ENCODE peak calls at places on chromosomes 16 and 17, in eight cellular contexts. One of them, this sample, is unnamed.
A peak's percentile ranks its signal among the peaks of the same experiment; 100 is the strongest.

GRCh38 chr16:8869212-8869987 is 594 bp upstream of the CARHSP1 start:
- DNase-seq in heart left ventricle: no peak
- DNase-seq in tibial nerve: no peak
- DNase-seq in spleen: peak; percentile 87
- DNase-seq in sigmoid colon: no peak
- DNase-seq in upper lobe of left lung: no peak
- DNase-seq in A549: no peak
- DNase-seq in adrenal gland: no peak
- DNase-seq in this sample: no peak

GRCh38 chr17:57986841-57987581 is 1.0 kb downstream of the VEZF1 start:
- DNase-seq in heart left ventricle: no peak
- DNase-seq in tibial nerve: no peak
- DNase-seq in spleen: peak; percentile 87
- DNase-seq in sigmoid colon: peak; percentile 84
- DNase-seq in upper lobe of left lung: peak; percentile 89
- DNase-seq in A549: peak; percentile 63
- DNase-seq in adrenal gland: peak; percentile 59
- DNase-seq in this sample: peak; percentile 48

GRCh38 chr17:34257299-34257985 is 2.4 kb downstream of the CCL2 start:
- DNase-seq in heart left ventricle: no peak
- DNase-seq in tibial nerve: no peak
- DNase-seq in spleen: no peak
- DNase-seq in sigmoid colon: no peak
- DNase-seq in upper lobe of left lung: no peak
- DNase-seq in A549: no peak
- DNase-seq in adrenal gland: no peak
- DNase-seq in this sample: no peak

GRCh38 chr17:1731194-1731506 is 6.6 kb downstream of the WDR81 start:
- DNase-seq in heart left ventricle: no peak
- DNase-seq in tibial nerve: no peak
- DNase-seq in spleen: no peak
- DNase-seq in sigmoid colon: no peak
- DNase-seq in upper lobe of left lung: no peak
- DNase-seq in A549: no peak
- DNase-seq in adrenal gland: no peak
- DNase-seq in this sample: no peak

GRCh38 chr17:17320188-17320910 is 17.2 kb downstream of the NT5M start:
- DNase-seq in heart left ventricle: no peak
- DNase-seq in tibial nerve: no peak
- DNase-seq in spleen: peak; percentile 46
- DNase-seq in sigmoid colon: no peak
- DNase-seq in upper lobe of left lung: peak; percentile 52
- DNase-seq in A549: no peak
- DNase-seq in adrenal gland: no peak
- DNase-seq in this sample: no peak

GRCh38 chr16:5633845-5634440 is 536.3 kb upstream of the EEF2KMT start:
- DNase-seq in heart left ventricle: no peak
- DNase-seq in tibial nerve: no peak
- DNase-seq in spleen: no peak
- DNase-seq in sigmoid colon: no peak
- DNase-seq in upper lobe of left lung: no peak
- DNase-seq in A549: peak; percentile 45
- DNase-seq in adrenal gland: no peak
- DNase-seq in this sample: no peak

GRCh38 chr16:29007865-29008593 is 23.2 kb downstream of the LAT start:
- DNase-seq in heart left ventricle: no peak
- DNase-seq in tibial nerve: no peak
- DNase-seq in spleen: no peak
- DNase-seq in sigmoid colon: no peak
- DNase-seq in upper lobe of left lung: no peak
- DNase-seq in A549: no peak
- DNase-seq in adrenal gland: peak; percentile 12
- DNase-seq in this sample: no peak

GRCh38 chr16:24013733-24014645 is 178.2 kb downstream of the PRKCB start:
- DNase-seq in heart left ventricle: no peak
- DNase-seq in tibial nerve: no peak
- DNase-seq in spleen: peak; percentile 91
- DNase-seq in sigmoid colon: no peak
- DNase-seq in upper lobe of left lung: no peak
- DNase-seq in A549: no peak
- DNase-seq in adrenal gland: no peak
- DNase-seq in this sample: no peak

GRCh38 chr16:57889960-57890751 is 80.8 kb downstream of the CNGB1 start:
- DNase-seq in heart left ventricle: no peak
- DNase-seq in tibial nerve: peak; percentile 41
- DNase-seq in spleen: peak; percentile 34
- DNase-seq in sigmoid colon: no peak
- DNase-seq in upper lobe of left lung: no peak
- DNase-seq in A549: no peak
- DNase-seq in adrenal gland: peak; percentile 60
- DNase-seq in this sample: no peak

GRCh38 chr17:9576521-9577401 is at the start of gene CFAP52:
- DNase-seq in heart left ventricle: peak; percentile 85
- DNase-seq in tibial nerve: peak; percentile 77
- DNase-seq in spleen: peak; percentile 90
- DNase-seq in sigmoid colon: peak; percentile 83
- DNase-seq in upper lobe of left lung: peak; percentile 86
- DNase-seq in A549: peak; percentile 84
- DNase-seq in adrenal gland: peak; percentile 80
- DNase-seq in this sample: peak; percentile 78

GRCh38 chr17:14833201-14833773 is 431.8 kb downstream of the PMP22 start:
- DNase-seq in heart left ventricle: no peak
- DNase-seq in tibial nerve: no peak
- DNase-seq in spleen: no peak
- DNase-seq in sigmoid colon: no peak
- DNase-seq in upper lobe of left lung: no peak
- DNase-seq in A549: no peak
- DNase-seq in adrenal gland: no peak
- DNase-seq in this sample: no peak

DNA sequence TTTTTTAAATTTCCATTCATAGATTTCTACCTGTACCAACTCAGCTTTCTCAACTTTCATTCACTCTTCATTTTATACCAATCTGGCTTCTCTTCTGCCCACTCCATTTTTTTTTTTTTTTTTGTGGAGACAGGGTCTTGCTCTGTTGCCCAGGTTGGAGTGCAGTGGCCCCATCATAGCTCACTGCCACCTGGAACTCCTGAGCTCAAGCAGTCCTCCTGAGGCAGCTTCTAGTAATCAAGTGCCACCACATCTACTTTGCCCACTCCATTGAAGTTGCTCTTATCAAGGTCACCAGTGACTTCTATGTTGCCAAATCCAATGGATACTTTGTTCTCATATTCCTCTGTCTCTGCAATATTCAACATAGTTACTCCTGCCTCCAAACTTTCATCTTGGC is 1.7 kb downstream of the SUPT6H start:
- DNase-seq in heart left ventricle: no peak
- DNase-seq in tibial nerve: no peak
- DNase-seq in spleen: no peak
- DNase-seq in sigmoid colon: no peak
- DNase-seq in upper lobe of left lung: no peak
- DNase-seq in A549: no peak
- DNase-seq in adrenal gland: no peak
- DNase-seq in this sample: no peak
- H3K4me1 ChIP-seq in heart left ventricle: peaks cover 22% of the 10 kb centered on the region
- H3K4me1 ChIP-seq in tibial nerve: peaks cover 31% of the 10 kb centered on the region
- H3K4me1 ChIP-seq in spleen: peaks cover 41% of the 10 kb centered on the region
- H3K4me1 ChIP-seq in sigmoid colon: peaks cover 33% of the 10 kb centered on the region
- H3K4me1 ChIP-seq in upper lobe of left lung: peaks cover 60% of the 10 kb centered on the region
- H3K4me1 ChIP-seq in A549: peaks cover 25% of the 10 kb centered on the region
- H3K4me1 ChIP-seq in adrenal gland: peaks cover 58% of the 10 kb centered on the region
- H3K4me1 ChIP-seq in this sample: peaks cover 33% of the 10 kb centered on the region

DNA sequence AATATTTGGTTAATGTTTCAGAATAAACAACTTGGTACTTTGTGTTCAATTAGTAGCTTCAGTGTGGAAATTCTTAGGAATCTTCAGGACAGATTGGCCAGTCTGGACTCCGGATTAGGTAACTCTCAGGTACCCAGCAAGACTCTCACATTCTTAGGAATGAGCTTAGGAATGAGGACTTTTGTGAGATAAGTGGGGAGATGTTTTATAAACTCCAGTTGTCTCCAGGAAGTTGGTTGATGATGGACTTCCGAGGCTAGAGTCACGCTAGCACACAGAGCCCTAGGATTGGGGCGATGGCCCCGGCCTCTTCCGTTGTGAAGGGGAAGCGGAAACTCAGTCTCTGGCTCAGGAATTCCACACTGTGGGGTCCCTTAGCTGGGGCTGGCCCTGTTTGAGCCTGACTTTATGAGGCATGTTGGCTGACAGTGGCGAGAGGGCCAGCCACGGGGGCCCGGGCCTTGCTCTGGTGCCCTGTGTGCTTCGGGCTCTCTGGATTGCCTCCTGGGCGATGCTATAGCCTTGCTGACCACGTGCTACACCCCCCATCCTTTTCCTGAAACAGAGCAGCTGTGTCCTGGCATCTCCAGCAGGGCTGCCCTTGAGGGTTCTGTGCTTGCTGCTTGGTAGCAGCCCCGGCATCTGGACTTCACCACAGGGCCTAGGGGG is 32.4 kb downstream of the RAB11FIP3 start:
- DNase-seq in heart left ventricle: no peak
- DNase-seq in tibial nerve: no peak
- DNase-seq in spleen: no peak
- DNase-seq in sigmoid colon: no peak
- DNase-seq in upper lobe of left lung: peak; percentile 68
- DNase-seq in A549: no peak
- DNase-seq in adrenal gland: peak; percentile 41
- DNase-seq in this sample: peak; percentile 60
- TF ChIP-seq POLR2A in heart left ventricle: no peak
- TF ChIP-seq POLR2A in tibial nerve: no peak
- TF ChIP-seq POLR2A in spleen: no peak
- TF ChIP-seq POLR2A in sigmoid colon: no peak
- TF ChIP-seq POLR2A in upper lobe of left lung: no peak
- TF ChIP-seq POLR2A in A549: no peak
- TF ChIP-seq POLR2A in adrenal gland: no peak
- TF ChIP-seq POLR2A in this sample: no peak

GRCh38 chr17:52756739-52757138 is 598.2 kb upstream of the CA10 start:
- DNase-seq in heart left ventricle: no peak
- DNase-seq in tibial nerve: no peak
- DNase-seq in spleen: no peak
- DNase-seq in sigmoid colon: no peak
- DNase-seq in upper lobe of left lung: no peak
- DNase-seq in A549: no peak
- DNase-seq in adrenal gland: no peak
- DNase-seq in this sample: no peak
- H3K9me3 ChIP-seq in heart left ventricle: no peaks in the 10 kb centered on the region
- H3K9me3 ChIP-seq in tibial nerve: no peaks in the 10 kb centered on the region
- H3K9me3 ChIP-seq in spleen: peaks cover 2% of the 10 kb centered on the region
- H3K9me3 ChIP-seq in sigmoid colon: no peaks in the 10 kb centered on the region
- H3K9me3 ChIP-seq in upper lobe of left lung: no peaks in the 10 kb centered on the region
- H3K9me3 ChIP-seq in A549: peaks cover 6% of the 10 kb centered on the region
- H3K9me3 ChIP-seq in adrenal gland: no peaks in the 10 kb centered on the region
- H3K9me3 ChIP-seq in this sample: no peaks in the 10 kb centered on the region

GRCh38 chr16:67456383-67457140 is 24.4 kb downstream of the ATP6V0D1 start:
- DNase-seq in heart left ventricle: peak; percentile 79
- DNase-seq in tibial nerve: no peak
- DNase-seq in spleen: no peak
- DNase-seq in sigmoid colon: peak; percentile 95
- DNase-seq in upper lobe of left lung: no peak
- DNase-seq in A549: peak; percentile 58
- DNase-seq in adrenal gland: peak; percentile 79
- DNase-seq in this sample: peak; percentile 84
- H3K4me1 ChIP-seq in heart left ventricle: peaks cover 46% of the 10 kb centered on the region
- H3K4me1 ChIP-seq in tibial nerve: peaks cover 67% of the 10 kb centered on the region
- H3K4me1 ChIP-seq in spleen: peaks cover 55% of the 10 kb centered on the region
- H3K4me1 ChIP-seq in sigmoid colon: peaks cover 58% of the 10 kb centered on the region
- H3K4me1 ChIP-seq in upper lobe of left lung: peaks cover 75% of the 10 kb centered on the region
- H3K4me1 ChIP-seq in A549: peaks cover 11% of the 10 kb centered on the region
- H3K4me1 ChIP-seq in adrenal gland: peaks cover 64% of the 10 kb centered on the region
- H3K4me1 ChIP-seq in this sample: peaks cover 75% of the 10 kb centered on the region

GRCh38 chr16:30984669-30985400 is at the start of gene HSD3B7:
- DNase-seq in heart left ventricle: peak; percentile 95
- DNase-seq in tibial nerve: peak; percentile 95
- DNase-seq in spleen: peak; percentile 97
- DNase-seq in sigmoid colon: peak; percentile 96
- DNase-seq in upper lobe of left lung: peak; percentile 99
- DNase-seq in A549: peak; percentile 95
- DNase-seq in adrenal gland: peak; percentile 92
- DNase-seq in this sample: peak; percentile 91
- TF ChIP-seq POLR2A in heart left ventricle: no peak
- TF ChIP-seq POLR2A in tibial nerve: no peak
- TF ChIP-seq POLR2A in spleen: no peak
- TF ChIP-seq POLR2A in sigmoid colon: no peak
- TF ChIP-seq POLR2A in upper lobe of left lung: no peak
- TF ChIP-seq POLR2A in A549: peak; percentile 21
- TF ChIP-seq POLR2A in adrenal gland: no peak
- TF ChIP-seq POLR2A in this sample: peak; percentile 74

GRCh38 chr16:3389663-3390338 is 11.0 kb downstream of the ZSCAN32 start:
- DNase-seq in heart left ventricle: no peak
- DNase-seq in tibial nerve: no peak
- DNase-seq in spleen: no peak
- DNase-seq in sigmoid colon: no peak
- DNase-seq in upper lobe of left lung: no peak
- DNase-seq in A549: no peak
- DNase-seq in adrenal gland: no peak
- DNase-seq in this sample: no peak
- H3K9me3 ChIP-seq in heart left ventricle: peaks cover 67% of the 10 kb centered on the region
- H3K9me3 ChIP-seq in tibial nerve: peaks cover 51% of the 10 kb centered on the region
- H3K9me3 ChIP-seq in spleen: peaks cover 86% of the 10 kb centered on the region
- H3K9me3 ChIP-seq in sigmoid colon: peaks cover 55% of the 10 kb centered on the region
- H3K9me3 ChIP-seq in upper lobe of left lung: peaks cover 82% of the 10 kb centered on the region
- H3K9me3 ChIP-seq in A549: peaks cover 83% of the 10 kb centered on the region
- H3K9me3 ChIP-seq in adrenal gland: no peaks in the 10 kb centered on the region
- H3K9me3 ChIP-seq in this sample: peaks cover 48% of the 10 kb centered on the region

GRCh38 chr17:78358538-78359215 is 1.2 kb downstream of the SOCS3 start:
- DNase-seq in heart left ventricle: no peak
- DNase-seq in tibial nerve: no peak
- DNase-seq in spleen: no peak
- DNase-seq in sigmoid colon: no peak
- DNase-seq in upper lobe of left lung: no peak
- DNase-seq in A549: no peak
- DNase-seq in adrenal gland: no peak
- DNase-seq in this sample: peak; percentile 40

GRCh38 chr17:78356163-78356713 is 3.6 kb downstream of the SOCS3 start:
- DNase-seq in heart left ventricle: no peak
- DNase-seq in tibial nerve: no peak
- DNase-seq in spleen: peak; percentile 94
- DNase-seq in sigmoid colon: peak; percentile 85
- DNase-seq in upper lobe of left lung: no peak
- DNase-seq in A549: peak; percentile 67
- DNase-seq in adrenal gland: peak; percentile 77
- DNase-seq in this sample: no peak

GRCh38 chr17:78359216-78359935 is 501 bp downstream of the SOCS3 start:
- DNase-seq in heart left ventricle: peak; percentile 76
- DNase-seq in tibial nerve: no peak
- DNase-seq in spleen: peak; percentile 88
- DNase-seq in sigmoid colon: peak; percentile 82
- DNase-seq in upper lobe of left lung: peak; percentile 91
- DNase-seq in A549: peak; percentile 81
- DNase-seq in adrenal gland: peak; percentile 47
- DNase-seq in this sample: peak; percentile 41

GRCh38 chr17:78357177-78357586 is 2.7 kb downstream of the SOCS3 start:
- DNase-seq in heart left ventricle: peak; percentile 81
- DNase-seq in tibial nerve: no peak
- DNase-seq in spleen: no peak
- DNase-seq in sigmoid colon: no peak
- DNase-seq in upper lobe of left lung: peak; percentile 70
- DNase-seq in A549: no peak
- DNase-seq in adrenal gland: peak; percentile 89
- DNase-seq in this sample: peak; percentile 34

GRCh38 chr17:78357687-78358537 is 2.0 kb downstream of the SOCS3 start:
- DNase-seq in heart left ventricle: no peak
- DNase-seq in tibial nerve: no peak
- DNase-seq in spleen: no peak
- DNase-seq in sigmoid colon: no peak
- DNase-seq in upper lobe of left lung: no peak
- DNase-seq in A549: no peak
- DNase-seq in adrenal gland: no peak
- DNase-seq in this sample: no peak
- H3K4me1 ChIP-seq in heart left ventricle: peaks cover 55% of the 10 kb centered on the region
- H3K4me1 ChIP-seq in tibial nerve: peaks cover 48% of the 10 kb centered on the region
- H3K4me1 ChIP-seq in spleen: peaks cover 68% of the 10 kb centered on the region
- H3K4me1 ChIP-seq in sigmoid colon: peaks cover 60% of the 10 kb centered on the region
- H3K4me1 ChIP-seq in upper lobe of left lung: peaks cover 74% of the 10 kb centered on the region
- H3K4me1 ChIP-seq in A549: peaks cover 61% of the 10 kb centered on the region
- H3K4me1 ChIP-seq in adrenal gland: peaks cover 55% of the 10 kb centered on the region
- H3K4me1 ChIP-seq in this sample: peaks cover 62% of the 10 kb centered on the region